ENCODE peak calls at places on chromosomes 13 and 19, in eight cellular contexts. P, I, J, Y, S, Z, T and N are unnamed samples.

GRCh38 chr19:55262359-55262758 is 3.5 kb upstream of the PPP6R1 start:
- DNase-seq in P (no peak), I (no peak), J (no peak), Y (no peak), S (no peak), Z (no peak), T (no peak), N (no peak)

GRCh38 chr13:77789386-77789785 is 91.9 kb downstream of the SLAIN1 start:
- DNase-seq in P (no peak), I (no peak), J (no peak), Y (no peak), S (no peak), Z (no peak), T (no peak), N (no peak)

GRCh38 chr13:76489299-76489698 is 396.9 kb downstream of the KCTD12 start:
- DNase-seq in P (no peak), I (no peak), J (no peak), Y (no peak), S (no peak), Z (no peak), T (no peak), N (no peak)

GRCh38 chr19:11295665-11296245 is at the start of gene TSPAN16:
- DNase-seq in P (no peak), I (peak), J (no peak), Y (no peak), S (no peak), Z (no peak), T (no peak), N (no peak)

GRCh38 chr13:23867027-23867491 is 22.1 kb downstream of the MIPEP start:
- DNase-seq in P (peak), I (no peak), J (no peak), Y (no peak), S (peak), Z (peak), T (peak), N (no peak)

GRCh38 chr19:17340302-17340870 is 3.0 kb downstream of the GTPBP3 start:
- DNase-seq in P (no peak), I (peak), J (no peak), Y (no peak), S (no peak), Z (no peak), T (no peak), N (no peak)

GRCh38 chr13:97432232-97432916 is 1.6 kb upstream of the RAP2A start:
- DNase-seq in P (no peak), I (no peak), J (no peak), Y (no peak), S (no peak), Z (no peak), T (no peak), N (no peak)

GRCh38 chr19:15124572-15125231 is 17.5 kb downstream of the SYDE1 start:
- DNase-seq in P (no peak), I (peak), J (no peak), Y (peak), S (no peak), Z (no peak), T (no peak), N (no peak)

GRCh38 chr19:16791942-16792341 is 37.3 kb upstream of the SIN3B start:
- DNase-seq in P (no peak), I (no peak), J (no peak), Y (no peak), S (no peak), Z (no peak), T (no peak), N (no peak)

GRCh38 chr19:40279120-40279551 is 6.0 kb downstream of the AKT2 start:
- DNase-seq in P (peak), I (peak), J (no peak), Y (no peak), S (no peak), Z (peak), T (peak), N (no peak)

GRCh38 chr19:55305491-55305890 is 19.6 kb downstream of the TMEM150B start:
- DNase-seq in P (no peak), I (peak), J (peak), Y (peak), S (peak), Z (peak), T (no peak), N (no peak)

GRCh38 chr13:99367663-99368448 is 60.7 kb upstream of the GPR183 start:
- DNase-seq in P (no peak), I (no peak), J (no peak), Y (peak), S (no peak), Z (no peak), T (no peak), N (no peak)

GRCh38 chr19:56132316-56132822 is 8.7 kb upstream of the ZNF444 start:
- DNase-seq in P (peak), I (no peak), J (no peak), Y (no peak), S (no peak), Z (peak), T (peak), N (no peak)

GRCh38 chr13:43267916-43268315 is 244.5 kb downstream of the DNAJC15 start:
- DNase-seq in P (no peak), I (no peak), J (no peak), Y (no peak), S (no peak), Z (no peak), T (no peak), N (peak)

GRCh38 chr13:75437582-75438318 is 44.2 kb downstream of the TBC1D4 start:
- DNase-seq in P (peak), I (no peak), J (no peak), Y (no peak), S (peak), Z (peak), T (peak), N (no peak)

GRCh38 chr19:6465663-6466062 is 1.6 kb downstream of the CRB3 start:
- DNase-seq in P (no peak), I (no peak), J (no peak), Y (no peak), S (no peak), Z (no peak), T (no peak), N (no peak)

GRCh38 chr19:31448221-31448657 is 99.0 kb upstream of the TSHZ3 start:
- DNase-seq in P (peak), I (peak), J (no peak), Y (no peak), S (no peak), Z (peak), T (peak), N (no peak)

GRCh38 chr19:913080-913748 is at the start of gene R3HDM4:
- DNase-seq in P (peak), I (peak), J (peak), Y (peak), S (peak), Z (peak), T (peak), N (no peak)

GRCh38 chr13:114118086-114118762 is 14.2 kb downstream of the RASA3 start:
- DNase-seq in P (no peak), I (peak), J (no peak), Y (no peak), S (no peak), Z (no peak), T (no peak), N (no peak)

GRCh38 chr19:5539431-5539833 is 28.3 kb downstream of the TINCR start:
- DNase-seq in P (no peak), I (no peak), J (no peak), Y (no peak), S (no peak), Z (no peak), T (peak), N (no peak)

GRCh38 chr13:100051070-100051469 is 37.8 kb upstream of the PCCA start:
- DNase-seq in P (no peak), I (no peak), J (no peak), Y (no peak), S (no peak), Z (no peak), T (no peak), N (no peak)

GRCh38 chr13:29573190-29573589 is 22.3 kb downstream of the SLC7A1 start:
- DNase-seq in P (peak), I (peak), J (no peak), Y (no peak), S (no peak), Z (peak), T (peak), N (no peak)

GRCh38 chr19:2455481-2456300 is 1.1 kb downstream of the LMNB2 start:
- DNase-seq in P (no peak), I (peak), J (peak), Y (peak), S (peak), Z (peak), T (no peak), N (no peak)

GRCh38 chr19:834216-834615 is 6.6 kb downstream of the AZU1 start:
- DNase-seq in P (no peak), I (no peak), J (no peak), Y (no peak), S (no peak), Z (no peak), T (no peak), N (no peak)

GRCh38 chr19:16198363-16198636 is 589 bp downstream of the AP1M1 start:
- DNase-seq in P (no peak), I (no peak), J (no peak), Y (no peak), S (peak), Z (no peak), T (no peak), N (no peak)

GRCh38 chr19:11377237-11377636 is 2.8 kb downstream of the SWSAP1 start:
- DNase-seq in P (peak), I (no peak), J (no peak), Y (no peak), S (peak), Z (peak), T (peak), N (no peak)

GRCh38 chr19:53594811-53595509 is 36.8 kb upstream of the DPRX start:
- DNase-seq in P (no peak), I (no peak), J (no peak), Y (no peak), S (no peak), Z (no peak), T (no peak), N (no peak)

GRCh38 chr13:23736541-23736940 is 152.7 kb downstream of the MIPEP start:
- DNase-seq in P (no peak), I (no peak), J (no peak), Y (no peak), S (no peak), Z (no peak), T (no peak), N (no peak)

GRCh38 chr13:87087741-87088140 is 583.4 kb upstream of the SLITRK5 start:
- DNase-seq in P (peak), I (no peak), J (no peak), Y (no peak), S (no peak), Z (peak), T (peak), N (no peak)

GRCh38 chr19:17385878-17386611 is 8.0 kb downstream of the CCDC194 start:
- DNase-seq in P (peak), I (peak), J (peak), Y (peak), S (peak), Z (peak), T (peak), N (no peak)

GRCh38 chr13:50026788-50027473 is 11.7 kb downstream of the KCNRG start:
- DNase-seq in P (no peak), I (no peak), J (no peak), Y (no peak), S (no peak), Z (no peak), T (no peak), N (peak)

GRCh38 chr19:3798137-3798536 is 12.0 kb upstream of the MATK start:
- DNase-seq in P (no peak), I (no peak), J (no peak), Y (peak), S (no peak), Z (no peak), T (no peak), N (no peak)

GRCh38 chr13:113425931-113426590 is 27.2 kb downstream of the ADPRHL1 start:
- DNase-seq in P (no peak), I (no peak), J (no peak), Y (no peak), S (no peak), Z (no peak), T (no peak), N (no peak)

GRCh38 chr19:29098863-29099481 is 114.0 kb downstream of the UQCRFS1 start:
- DNase-seq in P (peak), I (peak), J (no peak), Y (no peak), S (peak), Z (peak), T (peak), N (no peak)

GRCh38 chr13:43348397-43348796 is 325.0 kb downstream of the DNAJC15 start:
- DNase-seq in P (peak), I (no peak), J (no peak), Y (no peak), S (no peak), Z (no peak), T (peak), N (no peak)

GRCh38 chr13:49549289-49549688 is 36.1 kb downstream of the RCBTB1 start:
- DNase-seq in P (no peak), I (no peak), J (no peak), Y (no peak), S (no peak), Z (no peak), T (no peak), N (no peak)

DNA sequence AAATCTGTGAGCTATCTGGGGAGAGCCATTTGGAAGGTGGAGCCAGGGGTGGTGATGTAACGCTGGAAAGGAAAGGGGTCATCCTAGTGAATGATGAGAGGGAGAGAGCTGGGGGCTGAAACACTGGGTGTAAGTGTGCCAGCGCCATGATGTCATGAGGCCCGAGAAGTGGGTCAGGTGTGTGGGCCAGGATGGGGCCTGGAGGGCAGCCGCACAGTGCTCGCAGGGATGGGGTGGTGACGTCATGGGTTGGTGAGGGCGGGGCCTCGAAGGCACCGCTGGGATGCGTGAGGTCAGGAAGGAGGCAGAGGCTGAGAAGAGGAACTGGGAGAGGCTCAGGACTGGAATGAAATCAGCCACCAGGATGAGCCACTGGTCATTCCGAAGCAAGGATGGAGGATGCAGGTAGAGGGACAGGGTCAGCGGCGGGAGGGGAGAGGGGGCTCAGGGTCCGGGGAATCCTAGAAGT is 4.4 kb downstream of the CCDC61 start:
- DNase-seq in P (peak), I (peak), J (no peak), Y (no peak), S (peak), Z (peak), T (peak), N (no peak)
- H3K4me3 ChIP-seq in P (no peak), I (no peak), J (no peak), Y (no peak), S (no peak), Z (no peak), T (no peak), N (no peak)

GRCh38 chr13:44573071-44573470 is 3.1 kb downstream of the TSC22D1 start:
- DNase-seq in P (no peak), I (no peak), J (no peak), Y (no peak), S (no peak), Z (no peak), T (peak), N (no peak)

GRCh38 chr13:44574466-44574855 is 1.7 kb downstream of the TSC22D1 start:
- DNase-seq in P (peak), I (no peak), J (no peak), Y (no peak), S (no peak), Z (no peak), T (no peak), N (no peak)

GRCh38 chr13:44575741-44576395 is at the start of gene TSC22D1:
- DNase-seq in P (peak), I (peak), J (peak), Y (peak), S (no peak), Z (peak), T (peak), N (no peak)

GRCh38 chr13:44575035-44575434 is 1.1 kb downstream of the TSC22D1 start:
- DNase-seq in P (no peak), I (no peak), J (no peak), Y (no peak), S (no peak), Z (no peak), T (no peak), N (no peak)

GRCh38 chr13:44573790-44574465 is 2.2 kb downstream of the TSC22D1 start:
- DNase-seq in P (peak), I (no peak), J (no peak), Y (no peak), S (no peak), Z (peak), T (peak), N (no peak)
- H3K4me3 ChIP-seq in P (peak), I (no peak), J (peak), Y (no peak), S (no peak), Z (no peak), T (peak), N (no peak)

DNA sequence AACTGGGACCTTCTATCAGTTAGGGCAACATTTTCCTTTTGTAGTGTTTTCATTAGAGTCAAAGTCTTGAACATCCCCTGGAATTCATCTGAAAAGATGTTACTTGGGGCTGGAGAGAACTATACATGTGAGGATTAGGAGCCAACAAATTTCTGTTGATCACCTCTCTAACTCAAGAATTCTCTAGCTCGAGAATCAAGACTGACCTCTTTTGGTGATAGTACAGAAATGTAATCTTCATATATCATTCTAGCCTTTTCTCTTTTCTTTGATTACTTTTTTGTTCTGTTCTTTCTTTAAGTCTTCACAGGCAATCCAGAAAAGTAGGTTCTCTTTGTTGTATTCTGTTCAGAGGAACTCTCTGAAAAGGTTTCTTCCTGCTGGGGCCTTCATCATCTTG is 26.4 kb downstream of the ELF1 start:
- DNase-seq in P (no peak), I (no peak), J (no peak), Y (no peak), S (no peak), Z (peak), T (no peak), N (no peak)
- H3K4me3 ChIP-seq in P (no peak), I (no peak), J (peak), Y (no peak), S (no peak), Z (no peak), T (no peak), N (no peak)

DNA sequence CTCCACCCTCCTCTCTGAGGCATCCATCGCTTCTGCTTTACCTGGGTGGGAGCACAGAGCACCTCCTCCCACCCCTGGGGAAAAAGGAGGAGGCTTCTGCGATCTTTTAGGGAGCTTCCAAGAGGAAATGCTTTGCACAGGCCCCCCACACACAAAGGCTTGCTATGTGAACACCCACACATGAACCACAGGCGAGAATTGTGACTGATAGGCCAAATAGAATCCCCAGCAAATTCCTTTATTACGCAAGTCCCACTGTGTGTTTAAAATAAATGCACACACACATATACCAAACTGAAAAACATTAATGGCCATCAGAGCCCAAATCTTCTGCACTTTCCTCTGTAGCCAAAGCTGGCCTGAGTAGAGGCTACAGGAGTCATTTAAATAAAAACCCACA is 50.6 kb downstream of the HSPH1 start:
- DNase-seq in P (peak), I (no peak), J (no peak), Y (no peak), S (no peak), Z (peak), T (peak), N (no peak)
- H3K4me3 ChIP-seq in P (no peak), I (no peak), J (no peak), Y (no peak), S (no peak), Z (no peak), T (no peak), N (no peak)

GRCh38 chr19:51703655-51704515 is 10.8 kb downstream of the SPACA6 start:
- DNase-seq in P (peak), I (peak), J (peak), Y (peak), S (peak), Z (peak), T (peak), N (peak)
- H3K4me3 ChIP-seq in P (peak), I (peak), J (peak), Y (peak), S (peak), Z (peak), T (peak), N (peak)

GRCh38 chr13:26280822-26281221 is 26.9 kb downstream of the CDK8 start:
- DNase-seq in P (no peak), I (no peak), J (no peak), Y (no peak), S (no peak), Z (peak), T (peak), N (no peak)

GRCh38 chr13:26280295-26280694 is 26.4 kb downstream of the CDK8 start:
- DNase-seq in P (peak), I (no peak), J (no peak), Y (no peak), S (no peak), Z (peak), T (peak), N (no peak)
- H3K4me3 ChIP-seq in P (no peak), I (no peak), J (no peak), Y (no peak), S (no peak), Z (no peak), T (no peak), N (no peak)

GRCh38 chr19:41994994-41995958 is 1.2 kb upstream of the ATP1A3 start:
- DNase-seq in P (no peak), I (no peak), J (no peak), Y (no peak), S (no peak), Z (no peak), T (no peak), N (no peak)

GRCh38 chr19:41997121-41997850 is 3.3 kb upstream of the ATP1A3 start:
- DNase-seq in P (peak), I (peak), J (no peak), Y (peak), S (peak), Z (peak), T (peak), N (no peak)

GRCh38 chr19:41994521-41994971 is 516 bp upstream of the ATP1A3 start:
- DNase-seq in P (no peak), I (no peak), J (no peak), Y (no peak), S (no peak), Z (no peak), T (no peak), N (no peak)

GRCh38 chr19:41997851-41998229 is 3.8 kb upstream of the ATP1A3 start:
- DNase-seq in P (no peak), I (no peak), J (no peak), Y (no peak), S (no peak), Z (no peak), T (no peak), N (no peak)

GRCh38 chr19:41995959-41996797 is 2.1 kb upstream of the ATP1A3 start:
- DNase-seq in P (no peak), I (no peak), J (no peak), Y (no peak), S (peak), Z (no peak), T (no peak), N (no peak)
- H3K4me3 ChIP-seq in P (no peak), I (no peak), J (no peak), Y (no peak), S (no peak), Z (no peak), T (no peak), N (no peak)

GRCh38 chr13:51266642-51267041 is 44.4 kb downstream of the FAM124A start:
- DNase-seq in P (no peak), I (no peak), J (no peak), Y (no peak), S (no peak), Z (no peak), T (no peak), N (no peak)
- H3K4me3 ChIP-seq in P (no peak), I (no peak), J (no peak), Y (no peak), S (no peak), Z (no peak), T (no peak), N (no peak)